ENCODE peak calls at places on chromosomes 13 and 19, in four cellular contexts. A is NCI-H2029, V is dorsolateral prefrontal cortex, E is NCI-H748 treated with DMSO at 0.1 percent for 48 hours. U is an unnamed sample.

GRCh38 chr13:109941951-109942350 is 155.6 kb upstream of the IRS2 start:
- DNase-seq in V (no peak), A (no peak), E (no peak), U (peak)

GRCh38 chr19:1244693-1245451 is 3.3 kb downstream of the ATP5F1D start:
- DNase-seq in V (no peak), E (no peak), A (no peak), U (no peak)

GRCh38 chr13:70814684-70815083 is 706.4 kb upstream of the KLHL1 start:
- DNase-seq in A (no peak), V (no peak), E (no peak), U (no peak)

GRCh38 chr13:113863511-113864302 is at the start of gene GAS6:
- DNase-seq in A (no peak), V (no peak), E (no peak), U (peak)

GRCh38 chr19:17424743-17425365 is 5.0 kb downstream of the MVB12A start:
- DNase-seq in V (peak), E (peak), A (peak), U (peak)

GRCh38 chr13:21670006-21670882 is 629 bp upstream of the FGF9 start:
- DNase-seq in A (peak), V (peak), E (peak), U (peak)

GRCh38 chr13:25859528-25859927 is 192.3 kb downstream of the SHISA2 start:
- DNase-seq in E (no peak), A (no peak), V (no peak), U (no peak)

GRCh38 chr19:13447978-13448377 is 58.3 kb downstream of the CACNA1A start:
- DNase-seq in E (no peak), V (no peak), A (no peak), U (no peak)

GRCh38 chr13:108427355-108427754 is 157.8 kb downstream of the TNFSF13B start:
- DNase-seq in A (no peak), V (peak), E (no peak), U (no peak)

GRCh38 chr13:112903606-112904195 is 65.3 kb upstream of the MCF2L start:
- DNase-seq in E (no peak), A (peak), V (no peak), U (no peak)

GRCh38 chr13:39263033-39263432 is 224.8 kb downstream of the NHLRC3 start:
- DNase-seq in A (no peak), E (peak), V (peak), U (peak)

GRCh38 chr13:110306960-110307696 is at the start of the genes COL4A1 and COL4A2:
- DNase-seq in A (no peak), E (no peak), V (no peak), U (peak)

GRCh38 chr19:49475995-49476880 is 2.2 kb downstream of the FLT3LG start:
- DNase-seq in A (no peak), V (no peak), E (no peak), U (no peak)

GRCh38 chr19:1680976-1681375 is 28.6 kb upstream of the TCF3 start:
- DNase-seq in E (no peak), A (no peak), V (no peak), U (no peak)

GRCh38 chr19:31356587-31357314 is 7.5 kb upstream of the TSHZ3 start:
- DNase-seq in V (no peak), A (no peak), E (no peak), U (no peak)

U was measured in fibroblast of the aortic adventitia.